ENCODE peak calls at places on chromosomes 16 and 17, in six cellular contexts. One of them, this sample, is unnamed.

GRCh38 chr17:58728831-58729230 is 26.8 kb upstream of the PPM1E start:
- DNase-seq in uterus: no peak
- DNase-seq in left ventricle myocardium inferior: no peak
- DNase-seq in ascending aorta: no peak
- DNase-seq in fibroblast of pulmonary artery: no peak
- DNase-seq in HCT116: no peak
- DNase-seq in this sample: peak; percentile 3

GRCh38 chr16:74743668-74744299 is 30.8 kb downstream of the FA2H start:
- DNase-seq in left ventricle myocardium inferior: no peak
- DNase-seq in uterus: no peak
- DNase-seq in ascending aorta: no peak
- DNase-seq in HCT116: peak; percentile 97
- DNase-seq in fibroblast of pulmonary artery: peak; percentile 35
- DNase-seq in this sample: peak; percentile 19

GRCh38 chr17:78808106-78808635 is 26.1 kb upstream of the CYTH1 start:
- DNase-seq in uterus: no peak
- DNase-seq in fibroblast of pulmonary artery: no peak
- DNase-seq in HCT116: no peak
- DNase-seq in ascending aorta: no peak
- DNase-seq in left ventricle myocardium inferior: no peak
- DNase-seq in this sample: peak; percentile 6

GRCh38 chr17:57544381-57544780 is 200.7 kb downstream of the CCDC182 start:
- DNase-seq in fibroblast of pulmonary artery: no peak
- DNase-seq in uterus: no peak
- DNase-seq in left ventricle myocardium inferior: no peak
- DNase-seq in HCT116: no peak
- DNase-seq in ascending aorta: no peak
- DNase-seq in this sample: no peak

GRCh38 chr17:78962345-78962983 is 17.3 kb downstream of the LGALS3BP start:
- DNase-seq in left ventricle myocardium inferior: no peak
- DNase-seq in HCT116: peak; percentile 81
- DNase-seq in uterus: no peak
- DNase-seq in fibroblast of pulmonary artery: no peak
- DNase-seq in ascending aorta: no peak
- DNase-seq in this sample: peak; percentile 7

GRCh38 chr16:4663756-4664465 is 29.5 kb upstream of the NUDT16L1 start:
- DNase-seq in HCT116: no peak
- DNase-seq in fibroblast of pulmonary artery: peak; percentile 23
- DNase-seq in ascending aorta: no peak
- DNase-seq in uterus: no peak
- DNase-seq in left ventricle myocardium inferior: peak; percentile 53
- DNase-seq in this sample: no peak

GRCh38 chr16:82755570-82756282 is 129.0 kb downstream of the CDH13 start:
- DNase-seq in ascending aorta: no peak
- DNase-seq in left ventricle myocardium inferior: no peak
- DNase-seq in uterus: no peak
- DNase-seq in fibroblast of pulmonary artery: peak; percentile 33
- DNase-seq in HCT116: no peak
- DNase-seq in this sample: peak; percentile 20

GRCh38 chr17:45366049-45366448 is 49.2 kb upstream of the MAP3K14 start:
- DNase-seq in fibroblast of pulmonary artery: no peak
- DNase-seq in ascending aorta: no peak
- DNase-seq in left ventricle myocardium inferior: no peak
- DNase-seq in HCT116: no peak
- DNase-seq in uterus: no peak
- DNase-seq in this sample: no peak

GRCh38 chr17:79036609-79037008 is 12.6 kb downstream of the C1QTNF1 start:
- DNase-seq in left ventricle myocardium inferior: no peak
- DNase-seq in uterus: peak; percentile 8
- DNase-seq in HCT116: no peak
- DNase-seq in ascending aorta: peak; percentile 79
- DNase-seq in fibroblast of pulmonary artery: peak; percentile 96
- DNase-seq in this sample: peak; percentile 96

GRCh38 chr16:67562526-67562917 is at the start of gene CTCF:
- DNase-seq in HCT116: peak; percentile 50
- DNase-seq in left ventricle myocardium inferior: peak; percentile 84
- DNase-seq in uterus: peak; percentile 86
- DNase-seq in fibroblast of pulmonary artery: peak; percentile 83
- DNase-seq in ascending aorta: peak; percentile 88
- DNase-seq in this sample: peak; percentile 84

GRCh38 chr16:84830765-84831384 is 11.1 kb downstream of the CRISPLD2 start:
- DNase-seq in ascending aorta: no peak
- DNase-seq in HCT116: no peak
- DNase-seq in uterus: no peak
- DNase-seq in fibroblast of pulmonary artery: no peak
- DNase-seq in left ventricle myocardium inferior: no peak
- DNase-seq in this sample: no peak

GRCh38 chr16:64596196-64596595 is 525.7 kb downstream of the CDH11 start:
- DNase-seq in fibroblast of pulmonary artery: no peak
- DNase-seq in uterus: no peak
- DNase-seq in HCT116: no peak
- DNase-seq in left ventricle myocardium inferior: no peak
- DNase-seq in ascending aorta: no peak
- DNase-seq in this sample: no peak

GRCh38 chr17:67441052-67441738 is 64.1 kb downstream of the PITPNC1 start:
- DNase-seq in uterus: no peak
- DNase-seq in fibroblast of pulmonary artery: peak; percentile 61
- DNase-seq in ascending aorta: no peak
- DNase-seq in HCT116: peak; percentile 81
- DNase-seq in left ventricle myocardium inferior: no peak
- DNase-seq in this sample: peak; percentile 78

GRCh38 chr17:79848370-79848766 is 9.1 kb upstream of the CBX4 start:
- DNase-seq in ascending aorta: no peak
- DNase-seq in left ventricle myocardium inferior: no peak
- DNase-seq in uterus: no peak
- DNase-seq in HCT116: no peak
- DNase-seq in fibroblast of pulmonary artery: no peak
- DNase-seq in this sample: no peak

GRCh38 chr17:1422907-1423306 is 22.9 kb upstream of the YWHAE start:
- DNase-seq in left ventricle myocardium inferior: no peak
- DNase-seq in HCT116: no peak
- DNase-seq in fibroblast of pulmonary artery: peak; percentile 96
- DNase-seq in uterus: no peak
- DNase-seq in ascending aorta: peak; percentile 77
- DNase-seq in this sample: peak; percentile 91

GRCh38 chr17:74759941-74760340 is 11.5 kb downstream of the NHERF1 start:
- DNase-seq in fibroblast of pulmonary artery: no peak
- DNase-seq in ascending aorta: no peak
- DNase-seq in left ventricle myocardium inferior: no peak
- DNase-seq in uterus: no peak
- DNase-seq in HCT116: no peak
- DNase-seq in this sample: no peak

DNA sequence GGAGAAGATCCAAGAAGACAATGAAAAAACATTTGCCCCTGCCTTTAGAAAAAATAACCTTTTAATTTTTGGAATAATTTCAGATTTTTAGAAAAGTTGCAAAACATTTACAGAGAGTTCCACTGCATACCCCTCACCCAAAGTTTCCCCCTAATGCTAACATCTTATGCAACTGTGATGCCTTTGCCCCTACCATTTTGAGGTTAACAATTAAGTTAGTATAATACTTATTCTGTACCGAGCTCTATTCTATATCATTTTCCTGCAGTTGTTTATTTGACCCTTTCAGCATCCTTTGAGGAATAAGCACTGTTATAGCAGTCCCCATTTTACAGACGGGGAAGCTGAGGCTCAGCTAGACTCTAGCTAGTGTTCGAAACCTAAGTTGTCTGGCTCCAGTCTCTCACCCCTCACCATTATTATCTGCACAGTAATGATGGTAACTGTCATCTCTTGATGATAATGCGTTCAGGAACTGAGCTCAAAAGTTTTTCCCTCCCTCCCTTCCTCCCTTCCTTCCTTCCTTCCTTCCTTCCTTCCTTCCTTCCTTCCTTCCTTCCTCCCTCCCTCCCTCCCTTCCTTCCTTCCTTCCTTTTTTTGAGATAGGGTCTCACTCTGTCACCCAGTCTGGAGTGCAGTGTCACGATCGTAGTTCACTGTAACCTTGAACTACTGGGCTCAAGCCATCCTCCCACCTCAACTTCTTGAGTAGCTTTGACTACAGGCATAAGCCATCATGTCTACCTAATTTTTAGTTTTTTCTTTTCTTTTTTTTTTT is 66.6 kb downstream of the PRKCB start:
- DNase-seq in HCT116: no peak
- DNase-seq in uterus: no peak
- DNase-seq in left ventricle myocardium inferior: no peak
- DNase-seq in fibroblast of pulmonary artery: no peak
- DNase-seq in ascending aorta: no peak
- DNase-seq in this sample: no peak
- H3K4me3 ChIP-seq in HCT116: no peak overlapping the region
- H3K4me3 ChIP-seq in uterus: no peak overlapping the region
- H3K4me3 ChIP-seq in left ventricle myocardium inferior: no peak overlapping the region
- H3K4me3 ChIP-seq in fibroblast of pulmonary artery: no peak overlapping the region
- H3K4me3 ChIP-seq in ascending aorta: no peak overlapping the region
- H3K4me3 ChIP-seq in this sample: no peak overlapping the region

GRCh38 chr16:320206-320605 is 32.3 kb downstream of the AXIN1 start:
- DNase-seq in left ventricle myocardium inferior: no peak
- DNase-seq in fibroblast of pulmonary artery: no peak
- DNase-seq in HCT116: no peak
- DNase-seq in ascending aorta: no peak
- DNase-seq in uterus: no peak
- DNase-seq in this sample: no peak

GRCh38 chr16:321532-321931 is 31.0 kb downstream of the AXIN1 start:
- DNase-seq in left ventricle myocardium inferior: no peak
- DNase-seq in uterus: no peak
- DNase-seq in HCT116: no peak
- DNase-seq in fibroblast of pulmonary artery: no peak
- DNase-seq in ascending aorta: no peak
- DNase-seq in this sample: no peak

GRCh38 chr16:316741-317464 is 33.9 kb downstream of the PDIA2 start:
- DNase-seq in ascending aorta: no peak
- DNase-seq in left ventricle myocardium inferior: no peak
- DNase-seq in HCT116: no peak
- DNase-seq in uterus: no peak
- DNase-seq in fibroblast of pulmonary artery: no peak
- DNase-seq in this sample: no peak

GRCh38 chr16:317583-317982 is 34.6 kb downstream of the PDIA2 start:
- DNase-seq in fibroblast of pulmonary artery: no peak
- DNase-seq in uterus: no peak
- DNase-seq in left ventricle myocardium inferior: no peak
- DNase-seq in HCT116: no peak
- DNase-seq in ascending aorta: no peak
- DNase-seq in this sample: no peak

DNA sequence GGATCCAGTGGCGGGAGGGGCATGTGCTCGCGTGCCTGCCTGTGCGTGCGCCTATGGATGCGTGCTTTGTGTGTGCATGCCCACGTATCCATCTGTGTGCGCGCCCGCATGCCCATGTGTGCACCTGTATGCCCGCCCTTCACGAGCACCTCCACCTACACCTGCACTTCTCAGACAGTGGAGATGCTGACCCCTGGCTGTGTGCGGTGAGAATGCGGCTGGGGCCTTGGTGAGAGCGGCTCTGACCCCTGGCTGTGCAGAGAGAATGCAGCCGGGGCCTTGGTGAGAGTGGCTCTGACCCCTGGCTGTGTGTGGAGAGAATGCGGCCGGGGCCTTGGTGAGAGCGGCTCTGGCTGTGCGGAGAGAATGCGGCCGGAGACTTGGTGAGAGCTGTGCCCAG is 33.9 kb downstream of the AXIN1 start:
- DNase-seq in uterus: no peak
- DNase-seq in HCT116: no peak
- DNase-seq in fibroblast of pulmonary artery: no peak
- DNase-seq in left ventricle myocardium inferior: no peak
- DNase-seq in ascending aorta: no peak
- DNase-seq in this sample: no peak
- TF ChIP-seq CTCF in uterus: no peak
- TF ChIP-seq CTCF in HCT116: peak; percentile 39
- TF ChIP-seq CTCF in fibroblast of pulmonary artery: no peak
- TF ChIP-seq CTCF in left ventricle myocardium inferior: no peak
- TF ChIP-seq CTCF in ascending aorta: no peak
- TF ChIP-seq CTCF in this sample: no peak

GRCh38 chr16:1537138-1537577 is 3.7 kb downstream of the TMEM204 start:
- DNase-seq in fibroblast of pulmonary artery: no peak
- DNase-seq in HCT116: no peak
- DNase-seq in ascending aorta: no peak
- DNase-seq in uterus: no peak
- DNase-seq in left ventricle myocardium inferior: no peak
- DNase-seq in this sample: no peak

GRCh38 chr16:1536601-1537000 is 3.1 kb downstream of the TMEM204 start:
- DNase-seq in HCT116: no peak
- DNase-seq in left ventricle myocardium inferior: no peak
- DNase-seq in ascending aorta: no peak
- DNase-seq in fibroblast of pulmonary artery: no peak
- DNase-seq in uterus: no peak
- DNase-seq in this sample: no peak

GRCh38 chr16:1534021-1535020 is 855 bp downstream of the TMEM204 start:
- DNase-seq in fibroblast of pulmonary artery: no peak
- DNase-seq in left ventricle myocardium inferior: no peak
- DNase-seq in uterus: peak; percentile 42
- DNase-seq in ascending aorta: no peak
- DNase-seq in HCT116: no peak
- DNase-seq in this sample: peak; percentile 29

GRCh38 chr16:1533443-1533951 is at the start of gene TMEM204:
- DNase-seq in HCT116: no peak
- DNase-seq in ascending aorta: peak; percentile 86
- DNase-seq in left ventricle myocardium inferior: peak; percentile 86
- DNase-seq in fibroblast of pulmonary artery: peak; percentile 68
- DNase-seq in uterus: peak; percentile 77
- DNase-seq in this sample: peak; percentile 89

DNA sequence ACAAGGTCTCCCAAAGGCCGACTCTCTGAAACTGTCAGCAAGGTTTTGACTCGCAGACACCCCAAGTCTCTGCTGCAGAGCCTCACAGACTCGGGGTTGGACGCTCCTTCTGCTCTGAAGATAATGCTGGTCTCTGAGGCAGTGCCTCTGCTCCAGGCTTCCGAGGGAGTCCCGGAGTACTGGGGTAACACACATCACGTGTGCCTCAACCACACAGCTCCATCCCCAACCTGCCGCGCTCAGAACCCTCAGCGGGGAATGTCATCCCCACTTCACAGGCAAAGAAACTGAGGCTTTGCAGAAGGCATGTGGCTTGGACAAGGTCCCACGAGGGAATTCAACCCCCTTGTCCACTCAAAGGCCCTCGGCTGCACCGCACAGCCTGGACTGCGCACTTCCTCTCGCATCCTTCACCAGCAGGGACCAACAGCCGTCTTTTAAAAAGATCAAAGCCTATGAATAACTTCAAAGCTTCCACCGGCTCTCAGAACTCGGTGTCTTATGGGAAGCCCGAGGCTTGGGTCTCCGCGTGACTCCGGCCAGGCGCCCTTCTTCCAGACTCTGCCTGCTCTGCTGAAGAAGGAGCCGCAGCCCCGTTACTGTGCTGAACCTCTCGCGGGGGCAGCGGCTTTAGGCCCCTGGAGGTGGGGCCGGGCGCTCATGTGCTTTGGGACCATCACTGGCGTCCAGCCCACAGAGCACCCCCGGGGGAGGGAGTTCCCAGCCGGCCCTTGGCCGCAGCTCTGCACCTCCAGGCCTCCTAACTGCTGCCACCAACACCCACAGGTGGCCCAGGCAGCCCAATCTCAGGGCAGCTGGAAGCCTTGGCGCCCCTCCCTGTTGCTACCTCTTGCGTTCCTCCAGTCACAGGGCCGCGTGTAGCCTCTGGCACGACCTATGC is 2.2 kb downstream of the TMEM204 start:
- DNase-seq in left ventricle myocardium inferior: no peak
- DNase-seq in HCT116: no peak
- DNase-seq in ascending aorta: no peak
- DNase-seq in uterus: no peak
- DNase-seq in fibroblast of pulmonary artery: no peak
- DNase-seq in this sample: peak; percentile 13
- H3K4me3 ChIP-seq in left ventricle myocardium inferior: peak overlapping the region; percentile 83
- H3K4me3 ChIP-seq in HCT116: no peak overlapping the region
- H3K4me3 ChIP-seq in ascending aorta: peak overlapping the region; percentile 68
- H3K4me3 ChIP-seq in uterus: peak overlapping the region; percentile 54
- H3K4me3 ChIP-seq in fibroblast of pulmonary artery: peak overlapping the region; percentile 48
- H3K4me3 ChIP-seq in this sample: peak overlapping the region; percentile 78

GRCh38 chr16:20383106-20384029 is 21.2 kb downstream of the PDILT start:
- DNase-seq in fibroblast of pulmonary artery: peak; percentile 69
- DNase-seq in uterus: peak; percentile 45
- DNase-seq in ascending aorta: peak; percentile 75
- DNase-seq in HCT116: peak; percentile 71
- DNase-seq in left ventricle myocardium inferior: peak; percentile 19
- DNase-seq in this sample: peak; percentile 60
- TF ChIP-seq CTCF in fibroblast of pulmonary artery: peak; percentile 85
- TF ChIP-seq CTCF in uterus: peak; percentile 80
- TF ChIP-seq CTCF in ascending aorta: peak; percentile 24
- TF ChIP-seq CTCF in HCT116: peak; percentile 83
- TF ChIP-seq CTCF in left ventricle myocardium inferior: peak; percentile 85
- TF ChIP-seq CTCF in this sample: peak; percentile 84

This sample was measured in AG10803.